ENCODE peak calls at places on chromosomes 6 and 20, in four cellular contexts. One of them, this sample, is unnamed.

GRCh38 chr6:137823826-137824501 is 43.1 kb upstream of the TNFAIP3 start:
- DNase-seq in dorsolateral prefrontal cortex: no peak
- DNase-seq in Calu3: no peak
- DNase-seq in upper lobe of left lung: peak; percentile 70
- DNase-seq in this sample: peak; percentile 30

GRCh38 chr20:44039741-44040140 is 125.1 kb downstream of the TOX2 start:
- DNase-seq in Calu3: no peak
- DNase-seq in dorsolateral prefrontal cortex: no peak
- DNase-seq in upper lobe of left lung: no peak
- DNase-seq in this sample: no peak

GRCh38 chr6:117601811-117602150 is 530 bp downstream of the GOPC start:
- DNase-seq in upper lobe of left lung: peak; percentile 25
- DNase-seq in Calu3: no peak
- DNase-seq in dorsolateral prefrontal cortex: no peak
- DNase-seq in this sample: no peak

GRCh38 chr6:21748343-21749063 is 155.0 kb downstream of the SOX4 start:
- DNase-seq in Calu3: peak; percentile 46
- DNase-seq in dorsolateral prefrontal cortex: no peak
- DNase-seq in upper lobe of left lung: no peak
- DNase-seq in this sample: no peak

GRCh38 chr20:31542201-31542842 is 28.1 kb downstream of the HM13 start:
- DNase-seq in dorsolateral prefrontal cortex: no peak
- DNase-seq in upper lobe of left lung: peak; percentile 40
- DNase-seq in Calu3: no peak
- DNase-seq in this sample: no peak

GRCh38 chr20:56646599-56646998 is 17.5 kb downstream of the TFAP2C start:
- DNase-seq in upper lobe of left lung: no peak
- DNase-seq in Calu3: no peak
- DNase-seq in dorsolateral prefrontal cortex: no peak
- DNase-seq in this sample: no peak

GRCh38 chr6:156955494-156956183 is 178.5 kb downstream of the ARID1B start:
- DNase-seq in upper lobe of left lung: peak; percentile 73
- DNase-seq in Calu3: no peak
- DNase-seq in dorsolateral prefrontal cortex: no peak
- DNase-seq in this sample: no peak

GRCh38 chr6:157468054-157468453 is 87.1 kb downstream of the ZDHHC14 start:
- DNase-seq in Calu3: no peak
- DNase-seq in dorsolateral prefrontal cortex: no peak
- DNase-seq in upper lobe of left lung: no peak
- DNase-seq in this sample: no peak

GRCh38 chr6:22028403-22028802 is 268.4 kb downstream of the PRL start:
- DNase-seq in Calu3: no peak
- DNase-seq in upper lobe of left lung: no peak
- DNase-seq in dorsolateral prefrontal cortex: no peak
- DNase-seq in this sample: no peak

GRCh38 chr6:4760773-4761172 is 15.4 kb upstream of the CDYL start:
- DNase-seq in Calu3: no peak
- DNase-seq in dorsolateral prefrontal cortex: no peak
- DNase-seq in upper lobe of left lung: no peak
- DNase-seq in this sample: no peak

GRCh38 chr6:110874880-110875547 is 429 bp downstream of the AMD1 start:
- DNase-seq in upper lobe of left lung: peak; percentile 55
- DNase-seq in dorsolateral prefrontal cortex: no peak
- DNase-seq in Calu3: peak; percentile 64
- DNase-seq in this sample: peak; percentile 29

GRCh38 chr6:54037277-54037779 is 73.9 kb upstream of the MLIP start:
- DNase-seq in dorsolateral prefrontal cortex: no peak
- DNase-seq in upper lobe of left lung: no peak
- DNase-seq in Calu3: no peak
- DNase-seq in this sample: no peak

GRCh38 chr6:44142835-44143234 is 15.5 kb downstream of the TMEM63B start:
- DNase-seq in upper lobe of left lung: no peak
- DNase-seq in dorsolateral prefrontal cortex: no peak
- DNase-seq in Calu3: no peak
- DNase-seq in this sample: no peak

GRCh38 chr6:44339301-44339700 is 3.1 kb upstream of the SPATS1 start:
- DNase-seq in upper lobe of left lung: no peak
- DNase-seq in Calu3: no peak
- DNase-seq in dorsolateral prefrontal cortex: no peak
- DNase-seq in this sample: no peak

GRCh38 chr6:131923356-131923755 is 27.8 kb downstream of the CCN2 start:
- DNase-seq in dorsolateral prefrontal cortex: no peak
- DNase-seq in upper lobe of left lung: peak; percentile 57
- DNase-seq in Calu3: peak; percentile 61
- DNase-seq in this sample: peak; percentile 59

GRCh38 chr20:1105599-1106194 is 12.7 kb upstream of the PSMF1 start:
- DNase-seq in dorsolateral prefrontal cortex: no peak
- DNase-seq in Calu3: no peak
- DNase-seq in upper lobe of left lung: no peak
- DNase-seq in this sample: no peak

GRCh38 chr6:34146801-34147592 is 1.1 kb upstream of the GRM4 start:
- DNase-seq in upper lobe of left lung: no peak
- DNase-seq in Calu3: no peak
- DNase-seq in dorsolateral prefrontal cortex: peak; percentile 33
- DNase-seq in this sample: no peak

GRCh38 chr6:134282816-134283215 is 35.1 kb downstream of the SGK1 start:
- DNase-seq in upper lobe of left lung: no peak
- DNase-seq in dorsolateral prefrontal cortex: no peak
- DNase-seq in Calu3: no peak
- DNase-seq in this sample: no peak
- TF ChIP-seq CTCF in upper lobe of left lung: no peak
- TF ChIP-seq CTCF in dorsolateral prefrontal cortex: no peak
- TF ChIP-seq CTCF in Calu3: no peak
- TF ChIP-seq CTCF in this sample: no peak

GRCh38 chr6:56023829-56024228 is 148.4 kb upstream of the BMP5 start:
- DNase-seq in Calu3: no peak
- DNase-seq in dorsolateral prefrontal cortex: no peak
- DNase-seq in upper lobe of left lung: no peak
- DNase-seq in this sample: no peak

GRCh38 chr6:56024931-56025330 is 149.5 kb upstream of the BMP5 start:
- DNase-seq in dorsolateral prefrontal cortex: no peak
- DNase-seq in Calu3: no peak
- DNase-seq in upper lobe of left lung: no peak
- DNase-seq in this sample: no peak

GRCh38 chr6:56022678-56023077 is 147.3 kb upstream of the BMP5 start:
- DNase-seq in dorsolateral prefrontal cortex: no peak
- DNase-seq in upper lobe of left lung: no peak
- DNase-seq in Calu3: no peak
- DNase-seq in this sample: no peak

GRCh38 chr6:56019973-56020372 is 144.6 kb upstream of the BMP5 start:
- DNase-seq in upper lobe of left lung: no peak
- DNase-seq in Calu3: no peak
- DNase-seq in dorsolateral prefrontal cortex: no peak
- DNase-seq in this sample: no peak

GRCh38 chr6:56021943-56022342 is 146.6 kb upstream of the BMP5 start:
- DNase-seq in Calu3: no peak
- DNase-seq in dorsolateral prefrontal cortex: no peak
- DNase-seq in upper lobe of left lung: no peak
- DNase-seq in this sample: no peak
- TF ChIP-seq CTCF in Calu3: no peak
- TF ChIP-seq CTCF in dorsolateral prefrontal cortex: no peak
- TF ChIP-seq CTCF in upper lobe of left lung: no peak
- TF ChIP-seq CTCF in this sample: no peak

DNA sequence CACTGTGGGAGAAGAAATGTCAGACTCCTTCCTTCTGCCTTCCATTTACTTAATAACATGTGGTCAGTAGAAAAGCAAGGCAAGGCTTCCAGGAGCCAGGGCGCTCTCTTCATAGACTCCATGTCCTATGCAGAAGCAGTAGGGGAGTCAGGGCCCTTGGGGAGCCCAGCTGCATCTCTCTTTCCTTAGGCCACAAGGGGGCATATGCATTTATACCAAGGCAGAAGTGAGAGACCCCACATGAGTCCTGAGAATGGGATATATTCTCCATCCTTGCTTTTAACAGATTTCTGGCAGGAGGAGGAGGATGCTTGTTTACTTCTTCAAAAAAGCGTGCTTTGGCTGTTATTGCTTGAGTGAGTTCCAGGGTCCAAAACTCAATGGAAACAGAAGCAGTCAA is 198.5 kb downstream of the HIVEP2 start:
- DNase-seq in upper lobe of left lung: no peak
- DNase-seq in dorsolateral prefrontal cortex: no peak
- DNase-seq in Calu3: no peak
- DNase-seq in this sample: no peak
- TF ChIP-seq CTCF in upper lobe of left lung: peak; percentile 38
- TF ChIP-seq CTCF in dorsolateral prefrontal cortex: peak; percentile 41
- TF ChIP-seq CTCF in Calu3: no peak
- TF ChIP-seq CTCF in this sample: peak; percentile 51

DNA sequence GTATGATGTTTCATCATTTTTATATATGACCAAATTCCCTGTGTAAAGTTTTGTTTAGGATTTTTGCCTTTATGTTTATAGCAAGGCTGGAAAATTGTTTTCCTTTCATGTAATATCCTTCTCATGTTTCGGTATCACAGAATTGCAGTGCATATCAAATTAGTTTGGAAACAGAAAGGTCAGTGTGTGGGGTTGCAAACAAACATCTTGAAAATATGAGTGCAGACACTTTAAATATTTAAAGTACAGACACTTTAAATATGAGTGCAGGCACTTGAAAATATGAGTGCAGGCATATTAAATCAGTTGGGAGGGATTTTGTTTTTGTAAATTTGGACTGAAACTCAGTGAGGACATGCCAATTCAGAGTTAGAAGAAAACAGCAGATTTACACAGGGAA is 6.5 kb downstream of the SLPI start:
- DNase-seq in Calu3: no peak
- DNase-seq in dorsolateral prefrontal cortex: no peak
- DNase-seq in upper lobe of left lung: no peak
- DNase-seq in this sample: no peak
- TF ChIP-seq CTCF in Calu3: no peak
- TF ChIP-seq CTCF in dorsolateral prefrontal cortex: no peak
- TF ChIP-seq CTCF in upper lobe of left lung: no peak
- TF ChIP-seq CTCF in this sample: no peak

GRCh38 chr20:21632654-21633053 is 72.8 kb upstream of the PAX1 start:
- DNase-seq in upper lobe of left lung: no peak
- DNase-seq in Calu3: no peak
- DNase-seq in dorsolateral prefrontal cortex: no peak
- DNase-seq in this sample: no peak
- TF ChIP-seq CTCF in upper lobe of left lung: no peak
- TF ChIP-seq CTCF in Calu3: no peak
- TF ChIP-seq CTCF in dorsolateral prefrontal cortex: no peak
- TF ChIP-seq CTCF in this sample: no peak

DNA sequence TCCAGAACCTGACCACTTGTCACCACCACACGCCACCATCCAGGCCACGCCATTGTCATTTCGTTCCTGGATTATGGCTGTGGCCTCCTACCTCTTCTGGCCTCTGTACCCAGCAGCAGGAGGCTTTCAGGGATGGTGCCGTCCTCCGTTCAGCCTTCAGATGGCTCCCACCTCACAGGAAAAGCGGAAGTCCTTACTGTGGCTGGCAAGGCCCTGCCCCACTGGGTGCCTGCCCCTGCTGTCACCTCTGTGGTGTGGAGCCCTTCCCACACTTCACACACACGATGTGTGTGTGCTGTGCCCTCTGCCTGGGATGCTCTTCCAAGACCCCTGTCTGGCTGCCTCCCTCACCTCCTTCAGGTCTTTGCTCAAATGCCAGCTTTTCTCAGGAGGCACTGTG is 69.4 kb downstream of the INSM1 start:
- DNase-seq in upper lobe of left lung: no peak
- DNase-seq in Calu3: no peak
- DNase-seq in dorsolateral prefrontal cortex: no peak
- DNase-seq in this sample: no peak
- TF ChIP-seq CTCF in upper lobe of left lung: no peak
- TF ChIP-seq CTCF in Calu3: no peak
- TF ChIP-seq CTCF in dorsolateral prefrontal cortex: no peak
- TF ChIP-seq CTCF in this sample: no peak

GRCh38 chr6:14273196-14273595 is 155.6 kb downstream of the CD83 start:
- DNase-seq in dorsolateral prefrontal cortex: no peak
- DNase-seq in upper lobe of left lung: no peak
- DNase-seq in Calu3: no peak
- DNase-seq in this sample: no peak

GRCh38 chr6:14272111-14273085 is 154.8 kb downstream of the CD83 start:
- DNase-seq in Calu3: peak; percentile 43
- DNase-seq in dorsolateral prefrontal cortex: no peak
- DNase-seq in upper lobe of left lung: no peak
- DNase-seq in this sample: no peak

GRCh38 chr6:14270142-14270893 is 152.7 kb downstream of the CD83 start:
- DNase-seq in dorsolateral prefrontal cortex: no peak
- DNase-seq in Calu3: no peak
- DNase-seq in upper lobe of left lung: no peak
- DNase-seq in this sample: no peak

GRCh38 chr6:14269434-14269833 is 151.9 kb downstream of the CD83 start:
- DNase-seq in Calu3: no peak
- DNase-seq in upper lobe of left lung: no peak
- DNase-seq in dorsolateral prefrontal cortex: no peak
- DNase-seq in this sample: no peak

DNA sequence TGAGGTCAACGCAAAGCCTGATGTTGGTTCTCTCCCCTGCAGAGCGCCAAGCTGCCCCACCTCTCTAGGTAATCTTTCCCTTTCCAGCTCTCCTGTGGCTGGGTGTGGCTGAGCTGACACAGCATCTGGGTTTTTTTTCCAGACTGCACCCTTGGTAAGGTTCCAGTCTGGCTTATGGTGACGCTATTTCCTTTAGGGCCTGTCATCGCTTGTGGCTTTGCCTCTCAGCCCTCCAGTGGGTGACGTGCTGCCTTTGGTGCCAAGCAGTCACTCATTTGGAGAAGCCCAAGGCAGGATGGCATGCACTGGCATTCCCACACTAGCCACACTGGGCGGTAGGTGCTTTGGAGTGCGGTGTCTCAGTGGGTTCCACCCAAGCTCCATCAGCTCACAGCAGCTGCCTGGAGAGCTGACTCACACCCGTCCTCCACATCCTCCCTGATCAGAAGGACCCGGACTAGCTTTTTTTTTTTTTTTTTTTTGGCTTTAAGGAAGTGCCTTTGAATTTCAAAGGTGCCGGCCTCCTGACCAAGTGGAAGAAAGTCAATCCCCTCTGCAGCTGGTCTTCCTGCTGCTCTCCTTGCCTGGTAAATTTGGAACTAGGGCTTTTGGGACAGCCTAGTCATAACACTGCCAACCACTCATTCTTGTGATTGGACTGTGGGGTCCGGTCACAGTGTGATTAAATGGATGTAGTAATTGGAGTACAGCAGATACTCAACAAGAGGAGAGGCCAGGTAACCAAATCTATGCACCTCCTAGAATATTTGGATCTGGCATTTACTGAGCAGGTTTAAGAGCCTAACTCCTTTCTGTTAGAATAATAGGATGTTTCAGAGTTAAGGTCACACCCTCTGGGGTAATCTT is 153.6 kb downstream of the CD83 start:
- DNase-seq in upper lobe of left lung: peak; percentile 41
- DNase-seq in dorsolateral prefrontal cortex: no peak
- DNase-seq in Calu3: peak; percentile 82
- DNase-seq in this sample: no peak
- TF ChIP-seq CTCF in upper lobe of left lung: no peak
- TF ChIP-seq CTCF in dorsolateral prefrontal cortex: no peak
- TF ChIP-seq CTCF in Calu3: no peak
- TF ChIP-seq CTCF in this sample: no peak

GRCh38 chr6:31350551-31350950 is 6.4 kb downstream of the HLA-B start:
- DNase-seq in dorsolateral prefrontal cortex: no peak
- DNase-seq in upper lobe of left lung: no peak
- DNase-seq in Calu3: no peak
- DNase-seq in this sample: no peak

GRCh38 chr6:31340228-31340627 is 16.8 kb downstream of the HLA-B start:
- DNase-seq in Calu3: no peak
- DNase-seq in upper lobe of left lung: no peak
- DNase-seq in dorsolateral prefrontal cortex: no peak
- DNase-seq in this sample: no peak

GRCh38 chr6:31350973-31351733 is 5.8 kb downstream of the HLA-B start:
- DNase-seq in dorsolateral prefrontal cortex: no peak
- DNase-seq in Calu3: no peak
- DNase-seq in upper lobe of left lung: no peak
- DNase-seq in this sample: no peak

GRCh38 chr6:31339210-31339609 is 17.8 kb downstream of the HLA-B start:
- DNase-seq in Calu3: no peak
- DNase-seq in upper lobe of left lung: no peak
- DNase-seq in dorsolateral prefrontal cortex: no peak
- DNase-seq in this sample: no peak

GRCh38 chr6:31345026-31345730 is 11.8 kb downstream of the HLA-B start:
- DNase-seq in Calu3: no peak
- DNase-seq in upper lobe of left lung: no peak
- DNase-seq in dorsolateral prefrontal cortex: no peak
- DNase-seq in this sample: no peak
- TF ChIP-seq CTCF in Calu3: no peak
- TF ChIP-seq CTCF in upper lobe of left lung: no peak
- TF ChIP-seq CTCF in dorsolateral prefrontal cortex: no peak
- TF ChIP-seq CTCF in this sample: no peak